ENCODE peak calls at places on chromosomes 2 and 18, in seven cellular contexts. One of them, this sample, is unnamed.

GRCh38 chr2:191835539-191836350 is 11.1 kb downstream of the CAVIN2 start:
- DNase-seq in mesendoderm: peak
- DNase-seq in neuronal stem cell: no peak
- DNase-seq in mesenchymal stem cell: peak
- DNase-seq in H1: no peak
- DNase-seq in trophoblast cell: no peak
- DNase-seq in IMR-90: peak
- DNase-seq in this sample: peak

GRCh38 chr18:61653823-61654551 is 238.8 kb downstream of the RNF152 start:
- DNase-seq in mesendoderm: peak
- DNase-seq in neuronal stem cell: no peak
- DNase-seq in mesenchymal stem cell: no peak
- DNase-seq in H1: no peak
- DNase-seq in trophoblast cell: no peak
- DNase-seq in IMR-90: no peak
- DNase-seq in this sample: no peak

GRCh38 chr2:12303181-12304030 is 413.3 kb upstream of the TRIB2 start:
- DNase-seq in mesendoderm: no peak
- DNase-seq in neuronal stem cell: no peak
- DNase-seq in mesenchymal stem cell: peak
- DNase-seq in H1: no peak
- DNase-seq in trophoblast cell: no peak
- DNase-seq in IMR-90: peak
- DNase-seq in this sample: no peak

GRCh38 chr2:23524261-23524706 is 139.3 kb downstream of the KLHL29 start:
- DNase-seq in mesendoderm: no peak
- DNase-seq in neuronal stem cell: no peak
- DNase-seq in mesenchymal stem cell: peak
- DNase-seq in H1: no peak
- DNase-seq in trophoblast cell: no peak
- DNase-seq in IMR-90: peak
- DNase-seq in this sample: no peak

GRCh38 chr18:58025733-58026132 is 18.3 kb upstream of the NEDD4L start:
- DNase-seq in mesendoderm: no peak
- DNase-seq in neuronal stem cell: no peak
- DNase-seq in mesenchymal stem cell: peak
- DNase-seq in H1: no peak
- DNase-seq in trophoblast cell: no peak
- DNase-seq in IMR-90: peak
- DNase-seq in this sample: no peak

GRCh38 chr2:15112216-15112615 is 448.9 kb downstream of the NBAS start:
- DNase-seq in mesendoderm: peak
- DNase-seq in neuronal stem cell: peak
- DNase-seq in mesenchymal stem cell: peak
- DNase-seq in H1: no peak
- DNase-seq in trophoblast cell: no peak
- DNase-seq in IMR-90: peak
- DNase-seq in this sample: no peak

GRCh38 chr18:48709371-48709770 is 170.5 kb downstream of the CTIF start:
- DNase-seq in mesendoderm: peak
- DNase-seq in neuronal stem cell: no peak
- DNase-seq in mesenchymal stem cell: no peak
- DNase-seq in H1: no peak
- DNase-seq in trophoblast cell: no peak
- DNase-seq in IMR-90: no peak
- DNase-seq in this sample: peak

GRCh38 chr18:596288-596881 is 403 bp upstream of the CLUL1 start:
- DNase-seq in mesendoderm: peak
- DNase-seq in neuronal stem cell: peak
- DNase-seq in mesenchymal stem cell: no peak
- DNase-seq in H1: peak
- DNase-seq in trophoblast cell: peak
- DNase-seq in IMR-90: no peak
- DNase-seq in this sample: peak

GRCh38 chr2:127575185-127575765 is 39.8 kb downstream of the MYO7B start:
- DNase-seq in mesendoderm: no peak
- DNase-seq in neuronal stem cell: no peak
- DNase-seq in mesenchymal stem cell: no peak
- DNase-seq in H1: no peak
- DNase-seq in trophoblast cell: no peak
- DNase-seq in IMR-90: no peak
- DNase-seq in this sample: no peak

GRCh38 chr2:38498039-38498438 is 104.7 kb downstream of the HNRNPLL start:
- DNase-seq in mesendoderm: peak
- DNase-seq in neuronal stem cell: no peak
- DNase-seq in mesenchymal stem cell: no peak
- DNase-seq in H1: no peak
- DNase-seq in trophoblast cell: no peak
- DNase-seq in IMR-90: no peak
- DNase-seq in this sample: no peak

GRCh38 chr2:64887565-64887964 is 101.6 kb upstream of the SLC1A4 start:
- DNase-seq in mesendoderm: no peak
- DNase-seq in neuronal stem cell: no peak
- DNase-seq in mesenchymal stem cell: no peak
- DNase-seq in H1: no peak
- DNase-seq in trophoblast cell: no peak
- DNase-seq in IMR-90: no peak
- DNase-seq in this sample: no peak

GRCh38 chr2:150165479-150165878 is 322.0 kb downstream of the RND3 start:
- DNase-seq in mesendoderm: no peak
- DNase-seq in neuronal stem cell: no peak
- DNase-seq in mesenchymal stem cell: no peak
- DNase-seq in H1: no peak
- DNase-seq in trophoblast cell: no peak
- DNase-seq in IMR-90: no peak
- DNase-seq in this sample: no peak

GRCh38 chr18:59249186-59249774 is 24.0 kb downstream of the RAX start:
- DNase-seq in mesendoderm: peak
- DNase-seq in neuronal stem cell: no peak
- DNase-seq in mesenchymal stem cell: peak
- DNase-seq in H1: no peak
- DNase-seq in trophoblast cell: peak
- DNase-seq in IMR-90: peak
- DNase-seq in this sample: peak

GRCh38 chr2:41972179-41972578 is 75.6 kb upstream of the PKDCC start:
- DNase-seq in mesendoderm: no peak
- DNase-seq in neuronal stem cell: no peak
- DNase-seq in mesenchymal stem cell: no peak
- DNase-seq in H1: no peak
- DNase-seq in trophoblast cell: no peak
- DNase-seq in IMR-90: peak
- DNase-seq in this sample: no peak
- H3K18ac ChIP-seq in mesendoderm: no peak
- H3K18ac ChIP-seq in neuronal stem cell: no peak
- H3K18ac ChIP-seq in mesenchymal stem cell: no peak
- H3K18ac ChIP-seq in H1: no peak
- H3K18ac ChIP-seq in trophoblast cell: no peak
- H3K18ac ChIP-seq in IMR-90: no peak
- H3K18ac ChIP-seq in this sample: no peak

DNA sequence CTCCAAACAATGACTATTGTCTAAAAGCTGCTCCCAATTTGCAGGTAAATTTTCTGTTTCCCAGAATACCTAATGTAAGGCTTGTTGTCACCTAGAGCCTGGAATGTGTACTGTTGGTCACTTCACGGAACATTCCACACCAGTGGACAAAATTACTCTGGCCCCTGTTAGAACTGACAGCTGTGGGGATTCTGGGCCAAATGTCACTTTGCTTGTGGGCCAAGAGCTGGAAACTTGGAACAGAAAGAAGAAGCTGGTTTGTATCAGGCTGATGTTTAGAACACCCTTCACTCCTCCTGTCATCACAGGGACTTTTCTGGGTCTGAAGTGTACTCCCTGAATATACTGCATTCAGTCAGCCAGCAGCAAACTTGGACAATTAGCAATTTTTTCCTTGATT is 495.6 kb upstream of the SYT4 start:
- DNase-seq in mesendoderm: no peak
- DNase-seq in neuronal stem cell: no peak
- DNase-seq in mesenchymal stem cell: peak
- DNase-seq in H1: no peak
- DNase-seq in trophoblast cell: no peak
- DNase-seq in IMR-90: no peak
- DNase-seq in this sample: no peak
- H3K18ac ChIP-seq in mesendoderm: no peak
- H3K18ac ChIP-seq in neuronal stem cell: peak
- H3K18ac ChIP-seq in mesenchymal stem cell: no peak
- H3K18ac ChIP-seq in H1: no peak
- H3K18ac ChIP-seq in trophoblast cell: no peak
- H3K18ac ChIP-seq in IMR-90: no peak
- H3K18ac ChIP-seq in this sample: no peak

GRCh38 chr2:106789185-106789584 is 96.8 kb downstream of the ST6GAL2 start:
- DNase-seq in mesendoderm: peak
- DNase-seq in neuronal stem cell: no peak
- DNase-seq in mesenchymal stem cell: no peak
- DNase-seq in H1: no peak
- DNase-seq in trophoblast cell: no peak
- DNase-seq in IMR-90: no peak
- DNase-seq in this sample: no peak

GRCh38 chr2:106797494-106797893 is 88.5 kb downstream of the ST6GAL2 start:
- DNase-seq in mesendoderm: no peak
- DNase-seq in neuronal stem cell: no peak
- DNase-seq in mesenchymal stem cell: no peak
- DNase-seq in H1: no peak
- DNase-seq in trophoblast cell: no peak
- DNase-seq in IMR-90: no peak
- DNase-seq in this sample: no peak

GRCh38 chr2:106792671-106793070 is 93.3 kb downstream of the ST6GAL2 start:
- DNase-seq in mesendoderm: no peak
- DNase-seq in neuronal stem cell: no peak
- DNase-seq in mesenchymal stem cell: no peak
- DNase-seq in H1: no peak
- DNase-seq in trophoblast cell: no peak
- DNase-seq in IMR-90: no peak
- DNase-seq in this sample: no peak
- H3K18ac ChIP-seq in mesendoderm: no peak
- H3K18ac ChIP-seq in neuronal stem cell: no peak
- H3K18ac ChIP-seq in mesenchymal stem cell: no peak
- H3K18ac ChIP-seq in H1: no peak
- H3K18ac ChIP-seq in trophoblast cell: no peak
- H3K18ac ChIP-seq in IMR-90: no peak
- H3K18ac ChIP-seq in this sample: no peak

DNA sequence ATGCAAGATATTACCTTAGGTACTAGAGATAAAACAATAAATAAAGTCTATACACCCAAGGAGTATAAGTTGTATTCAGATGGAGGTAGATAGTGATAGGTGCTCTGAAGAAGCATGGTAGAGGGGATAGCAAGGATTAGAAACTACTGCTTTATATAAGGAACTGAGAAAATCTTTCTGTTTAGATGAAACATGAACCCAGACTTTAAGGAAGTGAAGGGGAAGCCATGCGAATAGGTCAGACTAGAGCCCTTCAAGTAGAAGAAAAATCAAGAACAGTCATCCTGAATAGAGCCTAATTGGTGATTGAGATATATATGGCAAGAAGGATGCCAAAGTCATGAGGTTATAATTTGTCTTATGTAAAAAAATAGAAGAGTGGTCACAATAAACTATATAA is 900.1 kb downstream of the MBD2 start:
- DNase-seq in mesendoderm: no peak
- DNase-seq in neuronal stem cell: no peak
- DNase-seq in mesenchymal stem cell: no peak
- DNase-seq in H1: no peak
- DNase-seq in trophoblast cell: no peak
- DNase-seq in IMR-90: no peak
- DNase-seq in this sample: no peak
- H3K18ac ChIP-seq in mesendoderm: no peak
- H3K18ac ChIP-seq in neuronal stem cell: no peak
- H3K18ac ChIP-seq in mesenchymal stem cell: no peak
- H3K18ac ChIP-seq in H1: no peak
- H3K18ac ChIP-seq in trophoblast cell: no peak
- H3K18ac ChIP-seq in IMR-90: no peak
- H3K18ac ChIP-seq in this sample: no peak

GRCh38 chr2:73176881-73177644 is 25.3 kb upstream of the NOTO start:
- DNase-seq in mesendoderm: peak
- DNase-seq in neuronal stem cell: peak
- DNase-seq in mesenchymal stem cell: peak
- DNase-seq in H1: peak
- DNase-seq in trophoblast cell: peak
- DNase-seq in IMR-90: peak
- DNase-seq in this sample: peak
- H3K18ac ChIP-seq in mesendoderm: no peak
- H3K18ac ChIP-seq in neuronal stem cell: peak
- H3K18ac ChIP-seq in mesenchymal stem cell: peak
- H3K18ac ChIP-seq in H1: peak
- H3K18ac ChIP-seq in trophoblast cell: no peak
- H3K18ac ChIP-seq in IMR-90: no peak
- H3K18ac ChIP-seq in this sample: no peak

GRCh38 chr2:172431428-172431827 is 4.0 kb downstream of the ITGA6 start:
- DNase-seq in mesendoderm: no peak
- DNase-seq in neuronal stem cell: no peak
- DNase-seq in mesenchymal stem cell: no peak
- DNase-seq in H1: no peak
- DNase-seq in trophoblast cell: no peak
- DNase-seq in IMR-90: no peak
- DNase-seq in this sample: no peak
- H3K18ac ChIP-seq in mesendoderm: no peak
- H3K18ac ChIP-seq in neuronal stem cell: peak
- H3K18ac ChIP-seq in mesenchymal stem cell: no peak
- H3K18ac ChIP-seq in H1: no peak
- H3K18ac ChIP-seq in trophoblast cell: no peak
- H3K18ac ChIP-seq in IMR-90: no peak
- H3K18ac ChIP-seq in this sample: no peak

GRCh38 chr2:96097441-96097840 is 18.9 kb downstream of the ADRA2B start:
- DNase-seq in mesendoderm: no peak
- DNase-seq in neuronal stem cell: no peak
- DNase-seq in mesenchymal stem cell: no peak
- DNase-seq in H1: no peak
- DNase-seq in trophoblast cell: no peak
- DNase-seq in IMR-90: no peak
- DNase-seq in this sample: no peak
- H3K18ac ChIP-seq in mesendoderm: no peak
- H3K18ac ChIP-seq in neuronal stem cell: no peak
- H3K18ac ChIP-seq in mesenchymal stem cell: no peak
- H3K18ac ChIP-seq in H1: no peak
- H3K18ac ChIP-seq in trophoblast cell: no peak
- H3K18ac ChIP-seq in IMR-90: no peak
- H3K18ac ChIP-seq in this sample: no peak